ENCODE peak calls at places on chromosomes 16 and 17, in four cellular contexts. F is AG10803, L is sigmoid colon, E is esophagus squamous epithelium. Y is an unnamed sample.

GRCh38 chr16:23987443-23987842 is 151.7 kb downstream of the PRKCB start:
- DNase-seq in F (no peak), L (no peak), E (no peak), Y (no peak)

GRCh38 chr17:17236295-17237025 is 508 bp downstream of the FLCN start:
- DNase-seq in F (peak), L (no peak), E (no peak), Y (peak)

GRCh38 chr17:19763416-19763815 is 15.3 kb upstream of the ALDH3A1 start:
- DNase-seq in F (no peak), L (no peak), E (no peak), Y (no peak)

GRCh38 chr17:15466131-15466530 is 1.3 kb downstream of the CDRT4 start:
- DNase-seq in F (no peak), L (no peak), E (no peak), Y (no peak)

GRCh38 chr16:4015275-4015990 is 100.8 kb downstream of the ADCY9 start:
- DNase-seq in F (no peak), L (no peak), E (no peak), Y (no peak)

GRCh38 chr17:29090746-29091395 is 47.9 kb downstream of the PIPOX start:
- DNase-seq in F (no peak), L (no peak), E (no peak), Y (peak)

GRCh38 chr16:2507052-2507678 is 6.6 kb upstream of the ATP6V0C start:
- DNase-seq in F (no peak), L (peak), E (no peak), Y (no peak)

GRCh38 chr16:83402160-83402794 is 405.5 kb upstream of the HSBP1 start:
- DNase-seq in F (peak), L (no peak), E (no peak), Y (no peak)

GRCh38 chr17:36728030-36728991 is 126.9 kb downstream of the MRM1 start:
- DNase-seq in F (no peak), L (no peak), E (no peak), Y (no peak)

GRCh38 chr16:2022723-2023097 is 3.1 kb downstream of the NPW start:
- DNase-seq in F (peak), L (no peak), E (no peak), Y (peak)

GRCh38 chr17:28973414-28973813 is 22.1 kb upstream of the PHF12 start:
- DNase-seq in F (peak), L (no peak), E (no peak), Y (no peak)

GRCh38 chr17:57945999-57946797 is 9.0 kb downstream of the CUEDC1 start:
- DNase-seq in F (peak), L (no peak), E (no peak), Y (no peak)

GRCh38 chr16:50924759-50925545 is 183.1 kb downstream of the CYLD start:
- DNase-seq in F (no peak), L (no peak), E (no peak), Y (no peak)

GRCh38 chr16:50928065-50928464 is 186.2 kb downstream of the CYLD start:
- DNase-seq in F (no peak), L (no peak), E (no peak), Y (no peak)

GRCh38 chr16:50925758-50926357 is 184.0 kb downstream of the CYLD start:
- DNase-seq in F (no peak), L (no peak), E (no peak), Y (no peak)
- H3K4me3 ChIP-seq in F (no peak), L (no peak), E (no peak), Y (no peak)

GRCh38 chr17:66835476-66835875 is 559 bp downstream of the CACNG5 start:
- DNase-seq in F (no peak), L (peak), E (no peak), Y (peak)
- H3K4me3 ChIP-seq in F (no peak), L (no peak), E (no peak), Y (peak)

DNA sequence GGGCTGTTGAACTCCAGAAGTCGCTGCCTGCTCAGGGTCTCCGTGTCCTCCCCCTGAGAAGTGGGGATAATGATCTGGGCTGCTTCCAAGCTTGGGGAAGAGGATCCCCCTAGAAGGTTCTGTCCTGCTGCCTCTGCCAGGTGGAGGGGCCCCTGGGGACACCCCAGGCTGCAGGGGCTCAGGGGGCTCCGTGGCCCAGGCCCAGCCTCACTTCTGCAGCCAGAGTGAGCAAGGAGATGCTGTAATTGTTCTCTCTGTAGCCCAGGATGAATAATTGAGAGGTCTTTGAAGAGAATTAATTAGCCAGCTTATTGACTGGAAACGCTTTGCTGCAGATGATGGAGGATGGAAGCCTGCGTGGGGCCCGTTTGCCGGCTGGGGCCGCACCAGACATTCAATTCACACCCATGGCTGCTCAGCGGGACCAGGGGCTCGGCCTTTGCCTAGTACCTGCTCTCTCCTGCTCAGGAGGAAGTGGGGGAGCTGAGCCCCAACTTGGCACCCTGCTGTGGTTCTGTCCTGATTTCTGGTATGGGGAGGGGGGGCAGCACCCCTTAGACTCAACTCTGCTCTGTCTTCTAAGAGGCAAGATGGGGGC is 38.6 kb downstream of the TMEM235 start:
- DNase-seq in F (no peak), L (no peak), E (no peak), Y (peak)
- H3K4me3 ChIP-seq in F (no peak), L (no peak), E (no peak), Y (no peak)

DNA sequence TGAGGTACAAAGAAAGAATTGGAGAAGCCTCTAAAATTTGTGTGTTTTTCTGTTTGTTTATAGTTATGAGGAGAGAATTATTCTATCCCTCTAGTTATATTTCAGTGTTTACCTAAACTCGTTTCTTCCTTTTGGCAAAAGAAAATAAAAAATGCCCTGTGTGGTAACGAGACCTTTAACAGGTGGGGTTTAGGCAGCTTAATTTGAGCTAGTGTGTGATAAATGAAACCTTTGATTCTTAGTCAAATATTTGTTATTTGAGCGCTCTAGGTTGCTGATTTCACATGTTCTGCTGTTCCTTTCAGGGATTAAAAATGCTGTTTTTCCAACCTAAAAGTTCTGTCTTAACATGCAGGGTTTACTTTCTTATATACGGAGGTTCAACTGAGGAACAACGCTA is 17.5 kb downstream of the ERCC4 start:
- DNase-seq in F (no peak), L (no peak), E (no peak), Y (no peak)
- H3K4me3 ChIP-seq in F (no peak), L (no peak), E (no peak), Y (no peak)

DNA sequence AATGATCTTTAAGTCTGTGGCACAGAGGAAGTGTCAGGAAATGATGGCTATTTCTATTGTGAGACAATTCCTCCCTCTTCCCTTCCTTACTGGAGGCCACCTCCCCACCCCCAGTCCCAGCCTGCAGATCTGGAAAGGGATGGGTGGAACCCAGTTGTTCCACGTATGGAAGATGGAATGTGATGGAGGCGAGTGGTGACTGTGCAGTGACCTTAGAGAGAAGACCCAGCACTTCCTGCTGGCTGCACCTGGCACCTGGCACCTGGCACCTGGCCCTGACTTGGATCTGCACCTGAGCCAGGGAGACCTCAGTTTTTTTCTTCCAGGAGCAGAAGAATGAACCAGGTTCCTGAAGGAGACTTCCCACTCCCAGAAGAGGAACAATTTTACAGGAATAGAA is 33.0 kb upstream of the TMC5 start:
- DNase-seq in F (no peak), L (no peak), E (no peak), Y (no peak)
- H3K4me3 ChIP-seq in F (no peak), L (no peak), E (no peak), Y (no peak)

GRCh38 chr17:73302189-73302588 is 9.6 kb downstream of the CDC42EP4 start:
- DNase-seq in F (peak), L (no peak), E (no peak), Y (no peak)

GRCh38 chr17:73301359-73301758 is 10.4 kb downstream of the CDC42EP4 start:
- DNase-seq in F (peak), L (no peak), E (no peak), Y (no peak)

GRCh38 chr17:73297934-73298861 is 13.6 kb downstream of the CDC42EP4 start:
- DNase-seq in F (no peak), L (no peak), E (no peak), Y (no peak)

GRCh38 chr17:73304438-73304837 is 7.4 kb downstream of the CDC42EP4 start:
- DNase-seq in F (no peak), L (no peak), E (no peak), Y (no peak)

DNA sequence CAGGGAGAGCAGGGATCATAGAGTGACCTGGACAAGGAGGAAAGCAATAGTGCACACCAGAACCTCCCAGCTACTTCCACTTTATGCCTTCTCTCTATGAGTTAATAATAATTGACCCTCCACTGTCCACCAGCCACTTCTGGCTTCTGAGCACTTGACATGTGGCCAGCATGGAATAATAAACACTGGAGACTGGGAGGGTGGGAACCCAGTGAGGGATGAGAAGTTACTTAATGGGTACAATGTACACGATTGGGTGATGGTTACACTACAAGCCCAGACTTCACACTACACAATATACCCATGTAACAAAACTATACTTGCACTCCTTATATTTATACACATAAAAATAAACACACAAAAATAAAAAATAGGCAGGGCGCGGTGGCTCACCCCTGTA is 11.4 kb downstream of the CDC42EP4 start:
- DNase-seq in F (no peak), L (no peak), E (no peak), Y (no peak)
- H3K4me3 ChIP-seq in F (no peak), L (no peak), E (no peak), Y (no peak)

GRCh38 chr16:11963706-11964105 is 1.3 kb upstream of the TNFRSF17 start:
- DNase-seq in F (no peak), L (no peak), E (no peak), Y (no peak)
- H3K4me3 ChIP-seq in F (no peak), L (no peak), E (no peak), Y (no peak)

Y was measured in neural progenitor cell.